ENCODE peak calls at places on chromosome 14, in four cellular contexts. F is cardiac muscle cell; Z is ovary; E is activated CD4-positive, alpha-beta T cell treated with anti-CD3 and anti-CD28 coated beads, Interleukin-2, amount 50 U/mL, for 24 hours. N is an unnamed sample.
A peak's percentile ranks its signal among the peaks of the same experiment; 100 is the strongest.

GRCh38 chr14:45253754-45254300 is 825 bp upstream of the MIS18BP1 start:
- DNase-seq in Z (peak; percentile 63), F (no peak), E (no peak), N (no peak)

GRCh38 chr14:30385925-30386324 is 173.0 kb upstream of the G2E3 start:
- DNase-seq in Z (no peak), F (no peak), E (no peak), N (no peak)

GRCh38 chr14:71242237-71242748 is 335.0 kb downstream of the PCNX1 start:
- DNase-seq in Z (no peak), F (peak; percentile 64), E (no peak), N (no peak)

GRCh38 chr14:68715032-68715924 is 77.6 kb downstream of the ZFP36L1 start:
- DNase-seq in Z (no peak), F (peak; percentile 19), E (no peak), N (no peak)

GRCh38 chr14:106606936-106607335 is 1080.6 kb downstream of the TMEM121 start:
- DNase-seq in E (no peak), F (no peak), Z (no peak), N (no peak)

GRCh38 chr14:94481468-94482131 is 5.6 kb upstream of the SERPINA9 start:
- DNase-seq in Z (no peak), F (peak; percentile 6), E (no peak), N (no peak)

GRCh38 chr14:61581955-61582615 is 113.2 kb upstream of the HIF1A start:
- DNase-seq in Z (no peak), F (peak; percentile 80), E (no peak), N (no peak)

GRCh38 chr14:103503296-103503695 is 19.3 kb downstream of the CKB start:
- DNase-seq in F (no peak), Z (no peak), E (no peak), N (no peak)

GRCh38 chr14:22070119-22070982 is 396.7 kb upstream of the OR4E1 start:
- DNase-seq in E (peak; percentile 45), F (peak; percentile 6), Z (no peak), N (peak; percentile 13)

GRCh38 chr14:76863724-76864407 is 37.7 kb downstream of the LRRC74A start:
- DNase-seq in F (peak; percentile 34), Z (no peak), E (no peak), N (no peak)

GRCh38 chr14:68487805-68488590 is 304.9 kb downstream of the ZFP36L1 start:
- DNase-seq in E (no peak), F (no peak), Z (no peak), N (no peak)

GRCh38 chr14:52014601-52015267 is 25.4 kb downstream of the RTRAF start:
- DNase-seq in E (no peak), F (no peak), Z (no peak), N (no peak)

GRCh38 chr14:24285351-24285750 is 14.0 kb upstream of the RABGGTA start:
- DNase-seq in E (no peak), F (no peak), Z (no peak), N (no peak)

GRCh38 chr14:49447725-49448124 is 138.5 kb downstream of the RPS29 start:
- DNase-seq in Z (no peak), E (no peak), F (no peak), N (no peak)

GRCh38 chr14:44657688-44658388 is 150.8 kb upstream of the FSCB start:
- DNase-seq in E (no peak), F (peak; percentile 72), Z (no peak), N (no peak)

GRCh38 chr14:80974338-80975078 is 19.1 kb downstream of the TSHR start:
- DNase-seq in E (no peak), F (peak; percentile 41), Z (no peak), N (no peak)

GRCh38 chr14:73755434-73756014 is 41.3 kb upstream of the PNMA1 start:
- DNase-seq in Z (no peak), F (no peak), E (no peak), N (no peak)

GRCh38 chr14:82720931-82721330 is 1187.3 kb upstream of the SEL1L start:
- DNase-seq in F (peak; percentile 14), E (no peak), Z (no peak), N (no peak)

GRCh38 chr14:101230851-101231550 is 327.5 kb upstream of the RTL1 start:
- DNase-seq in Z (no peak), E (no peak), F (no peak), N (no peak)

GRCh38 chr14:53368714-53369191 is 215.6 kb upstream of the DDHD1 start:
- DNase-seq in F (peak; percentile 32), Z (no peak), E (no peak), N (no peak)